ENCODE peak calls at places on chromosomes 6 and 20, in six cellular contexts. R, A, C, Q, S and P are unnamed samples.

GRCh38 chr6:145315982-145316600 is 419.2 kb downstream of the EPM2A start:
- DNase-seq in R (no peak), A (no peak), C (no peak), Q (no peak), S (no peak), P (no peak)

GRCh38 chr6:116475151-116475550 is 14.0 kb downstream of the CALHM6 start:
- DNase-seq in R (no peak), A (no peak), C (no peak), Q (no peak), S (no peak), P (no peak)

GRCh38 chr6:41548098-41548840 is 2.1 kb downstream of the FOXP4 start:
- DNase-seq in R (no peak), A (no peak), C (no peak), Q (no peak), S (no peak), P (no peak)

GRCh38 chr20:2210646-2211556 is 84.9 kb upstream of the TGM3 start:
- DNase-seq in R (no peak), A (no peak), C (no peak), Q (no peak), S (no peak), P (no peak)

GRCh38 chr6:47321582-47321981 is 11.9 kb upstream of the TNFRSF21 start:
- DNase-seq in R (no peak), A (no peak), C (no peak), Q (no peak), S (no peak), P (no peak)

GRCh38 chr6:75467284-75467683 is 26.3 kb downstream of the FILIP1 start:
- DNase-seq in R (no peak), A (no peak), C (no peak), Q (no peak), S (no peak), P (no peak)

GRCh38 chr20:22611636-22612035 is 27.3 kb upstream of the FOXA2 start:
- DNase-seq in R (no peak), A (no peak), C (no peak), Q (no peak), S (no peak), P (no peak)

GRCh38 chr20:30611239-30611984 is 646.1 kb upstream of the DEFB115 start:
- DNase-seq in R (no peak), A (no peak), C (no peak), Q (no peak), S (no peak), P (no peak)

GRCh38 chr6:42988486-42989020 is 4.2 kb downstream of the PPP2R5D start:
- DNase-seq in R (no peak), A (no peak), C (no peak), Q (no peak), S (no peak), P (no peak)

GRCh38 chr6:35603326-35604202 is 85.2 kb downstream of the FKBP5 start:
- DNase-seq in R (no peak), A (no peak), C (peak), Q (no peak), S (no peak), P (no peak)

GRCh38 chr6:145071836-145072235 is 663.5 kb downstream of the EPM2A start:
- DNase-seq in R (no peak), A (no peak), C (no peak), Q (no peak), S (no peak), P (no peak)

GRCh38 chr20:24379116-24379927 is 90.1 kb upstream of the SYNDIG1 start:
- DNase-seq in R (no peak), A (no peak), C (no peak), Q (no peak), S (no peak), P (no peak)

GRCh38 chr6:19433101-19433500 is 404.1 kb upstream of the ID4 start:
- DNase-seq in R (no peak), A (no peak), C (no peak), Q (no peak), S (no peak), P (no peak)

GRCh38 chr20:13870349-13870748 is 85.5 kb downstream of the NDUFAF5 start:
- DNase-seq in R (no peak), A (no peak), C (peak), Q (no peak), S (no peak), P (no peak)

GRCh38 chr6:99711925-99712324 is 105.3 kb downstream of the PRDM13 start:
- DNase-seq in R (no peak), A (no peak), C (no peak), Q (no peak), S (no peak), P (no peak)

GRCh38 chr6:43997342-43997677 is 129.9 kb downstream of the MRPL14 start:
- DNase-seq in R (no peak), A (no peak), C (no peak), Q (no peak), S (no peak), P (no peak)

GRCh38 chr6:13971303-13971702 is 46.6 kb downstream of the RNF182 start:
- DNase-seq in R (no peak), A (no peak), C (no peak), Q (no peak), S (no peak), P (no peak)

GRCh38 chr6:129785081-129785755 is 75.2 kb upstream of the ARHGAP18 start:
- DNase-seq in R (no peak), A (no peak), C (no peak), Q (no peak), S (no peak), P (no peak)

GRCh38 chr6:49606696-49607390 is 29.8 kb downstream of the RHAG start:
- DNase-seq in R (peak), A (peak), C (peak), Q (peak), S (no peak), P (peak)

GRCh38 chr6:8085053-8085511 is 17.3 kb downstream of the EEF1E1 start:
- DNase-seq in R (no peak), A (no peak), C (peak), Q (no peak), S (no peak), P (no peak)

GRCh38 chr6:95576621-95577316 is 566 bp upstream of the MANEA start:
- DNase-seq in R (no peak), A (no peak), C (no peak), Q (no peak), S (no peak), P (no peak)

GRCh38 chr6:64010646-64011045 is 375.0 kb downstream of the PHF3 start:
- DNase-seq in R (no peak), A (no peak), C (no peak), Q (no peak), S (no peak), P (no peak)

GRCh38 chr6:24923885-24924401 is 11.8 kb downstream of the RIPOR2 start:
- DNase-seq in R (no peak), A (no peak), C (no peak), Q (no peak), S (no peak), P (no peak)

GRCh38 chr20:25054995-25055629 is 2.8 kb downstream of the ACSS1 start:
- DNase-seq in R (no peak), A (peak), C (peak), Q (no peak), S (no peak), P (no peak)

GRCh38 chr6:40983752-40984151 is 55.3 kb downstream of the UNC5CL start:
- DNase-seq in R (no peak), A (no peak), C (no peak), Q (no peak), S (no peak), P (no peak)

GRCh38 chr6:73516712-73517489 is 3.9 kb downstream of the EEF1A1 start:
- DNase-seq in R (no peak), A (no peak), C (no peak), Q (no peak), S (no peak), P (no peak)

GRCh38 chr20:32252189-32252588 is 25.3 kb upstream of the KIF3B start:
- DNase-seq in R (no peak), A (no peak), C (no peak), Q (no peak), S (no peak), P (no peak)

GRCh38 chr20:4151991-4152695 is 136.8 kb upstream of the RNF24 start:
- DNase-seq in R (no peak), A (no peak), C (no peak), Q (peak), S (no peak), P (no peak)

GRCh38 chr6:42239736-42240375 is 22.2 kb upstream of the MRPS10 start:
- DNase-seq in R (no peak), A (no peak), C (no peak), Q (no peak), S (no peak), P (no peak)

GRCh38 chr6:11272491-11273192 is 40.2 kb upstream of the NEDD9 start:
- DNase-seq in R (no peak), A (no peak), C (no peak), Q (no peak), S (no peak), P (no peak)

GRCh38 chr6:31738048-31738979 is 1.5 kb upstream of the MSH5 start:
- DNase-seq in R (no peak), A (peak), C (peak), Q (peak), S (no peak), P (peak)

GRCh38 chr6:138468320-138469015 is 30.8 kb downstream of the NHSL1 start:
- DNase-seq in R (no peak), A (no peak), C (peak), Q (no peak), S (no peak), P (no peak)

GRCh38 chr20:50731930-50732690 is 730 bp downstream of the PARD6B start:
- DNase-seq in R (no peak), A (no peak), C (peak), Q (no peak), S (no peak), P (no peak)

GRCh38 chr20:50728981-50729874 is 2.2 kb upstream of the PARD6B start:
- DNase-seq in R (no peak), A (no peak), C (peak), Q (no peak), S (peak), P (no peak)

GRCh38 chr20:50731055-50731929 is at the start of gene PARD6B:
- DNase-seq in R (peak), A (peak), C (peak), Q (peak), S (peak), P (peak)

GRCh38 chr20:50729925-50730764 is 1.2 kb upstream of the PARD6B start:
- DNase-seq in R (no peak), A (no peak), C (peak), Q (no peak), S (no peak), P (no peak)

GRCh38 chr20:50730765-50731054 is 670 bp upstream of the PARD6B start:
- DNase-seq in R (no peak), A (no peak), C (no peak), Q (no peak), S (no peak), P (no peak)
- TF ChIP-seq POLR2A in R (no peak), A (peak), C (no peak), Q (no peak), S (no peak), P (no peak)

GRCh38 chr20:62697468-62697912 is 11.1 kb upstream of the NTSR1 start:
- DNase-seq in R (no peak), A (no peak), C (no peak), Q (no peak), S (no peak), P (no peak)
- TF ChIP-seq TAF1 in R (no peak), A (no peak), C (no peak), Q (no peak), S (no peak), P (no peak)

GRCh38 chr6:154500769-154501171 is 9.7 kb downstream of the CNKSR3 start:
- DNase-seq in R (no peak), A (peak), C (peak), Q (no peak), S (no peak), P (no peak)

GRCh38 chr6:154502564-154502963 is 7.9 kb downstream of the CNKSR3 start:
- DNase-seq in R (no peak), A (no peak), C (no peak), Q (no peak), S (no peak), P (no peak)

GRCh38 chr6:154501287-154501868 is 9.1 kb downstream of the CNKSR3 start:
- DNase-seq in R (no peak), A (peak), C (no peak), Q (no peak), S (no peak), P (no peak)

GRCh38 chr6:154498340-154498934 is 12.0 kb downstream of the CNKSR3 start:
- DNase-seq in R (no peak), A (no peak), C (no peak), Q (no peak), S (peak), P (no peak)

GRCh38 chr6:154499854-154500589 is 10.5 kb downstream of the CNKSR3 start:
- DNase-seq in R (no peak), A (no peak), C (no peak), Q (no peak), S (no peak), P (no peak)
- TF ChIP-seq POLR2AphosphoS5 in R (no peak), A (no peak), C (no peak), Q (no peak), S (no peak), P (no peak)

GRCh38 chr20:34824026-34824860 is 1.2 kb downstream of the NCOA6 start:
- DNase-seq in R (peak), A (peak), C (peak), Q (peak), S (peak), P (peak)
- TF ChIP-seq POLR2A in R (no peak), A (peak), C (peak), Q (no peak), S (no peak), P (no peak)